ENCODE peak calls at places on chromosomes 7 and 10, in eight cellular contexts. Y is fibroblast of mammary gland, F is GM12865, E is heart left ventricle, I is uterus, L is transverse colon, A is HCT116, N is left lung. S is an unnamed sample.

GRCh38 chr10:12825255-12825654 is 176.3 kb downstream of the CCDC3 start:
- DNase-seq in Y (no peak), F (no peak), E (no peak), I (no peak), L (no peak), A (no peak), N (no peak), S (no peak)

GRCh38 chr7:85927226-85927625 is 716.5 kb upstream of the GRM3 start:
- DNase-seq in Y (no peak), F (no peak), E (no peak), I (no peak), L (no peak), A (no peak), N (no peak), S (no peak)

GRCh38 chr10:48523820-48524758 is 80.8 kb downstream of the ARHGAP22 start:
- DNase-seq in Y (no peak), F (no peak), E (no peak), I (no peak), L (no peak), A (no peak), N (no peak), S (peak; percentile 21)

GRCh38 chr10:128047991-128048826 is 78.0 kb downstream of the MKI67 start:
- DNase-seq in Y (peak; percentile 53), F (peak; percentile 59), E (peak; percentile 42), I (no peak), L (peak; percentile 38), A (no peak), N (no peak), S (peak; percentile 91)

GRCh38 chr10:76973515-76974289 is 663.9 kb downstream of the KCNMA1 start:
- DNase-seq in Y (peak; percentile 84), F (no peak), E (no peak), I (peak; percentile 51), L (no peak), A (no peak), N (no peak), S (no peak)

GRCh38 chr10:3741688-3742461 is 43.1 kb downstream of the KLF6 start:
- DNase-seq in Y (peak; percentile 65), F (peak; percentile 30), E (no peak), I (no peak), L (no peak), A (no peak), N (no peak), S (peak; percentile 13)

GRCh38 chr7:71521506-71521905 is 389.6 kb downstream of the GALNT17 start:
- DNase-seq in Y (peak; percentile 89), F (no peak), E (no peak), I (peak; percentile 39), L (no peak), A (no peak), N (no peak), S (no peak)

GRCh38 chr10:26391701-26392695 is 46.1 kb upstream of the APBB1IP start:
- DNase-seq in Y (no peak), F (peak; percentile 31), E (no peak), I (no peak), L (no peak), A (no peak), N (peak; percentile 88), S (no peak)

GRCh38 chr7:73893342-73894101 is 32.6 kb downstream of the TMEM270 start:
- DNase-seq in Y (peak; percentile 46), F (no peak), E (peak; percentile 88), I (peak; percentile 65), L (peak; percentile 27), A (no peak), N (no peak), S (no peak)

GRCh38 chr7:41148521-41148951 is 554.4 kb downstream of the INHBA start:
- DNase-seq in Y (peak; percentile 96), F (no peak), E (no peak), I (no peak), L (no peak), A (peak; percentile 8), N (no peak), S (peak; percentile 80)

GRCh38 chr7:41097501-41097900 is 605.4 kb downstream of the INHBA start:
- DNase-seq in Y (peak; percentile 90), F (no peak), E (no peak), I (no peak), L (no peak), A (no peak), N (no peak), S (no peak)

GRCh38 chr7:136911362-136911761 is 42.9 kb downstream of the CHRM2 start:
- DNase-seq in Y (no peak), F (no peak), E (no peak), I (no peak), L (no peak), A (no peak), N (no peak), S (no peak)

GRCh38 chr7:111752022-111752582 is 189.8 kb upstream of the IMMP2L start:
- DNase-seq in Y (peak; percentile 61), F (peak; percentile 69), E (peak; percentile 44), I (peak; percentile 25), L (peak; percentile 57), A (peak; percentile 21), N (peak; percentile 84), S (peak; percentile 78)

GRCh38 chr7:44398953-44399574 is 73.7 kb upstream of the CAMK2B start:
- DNase-seq in Y (peak; percentile 41), F (no peak), E (no peak), I (no peak), L (no peak), A (no peak), N (no peak), S (no peak)

GRCh38 chr10:86341361-86341811 is 25.2 kb downstream of the GRID1 start:
- DNase-seq in Y (no peak), F (no peak), E (peak; percentile 4), I (no peak), L (no peak), A (no peak), N (no peak), S (no peak)

GRCh38 chr7:55021053-55021452 is 2.2 kb downstream of the EGFR start:
- DNase-seq in Y (no peak), F (no peak), E (no peak), I (no peak), L (no peak), A (no peak), N (no peak), S (no peak)
- H3K4me3 ChIP-seq in Y (peak overlapping the region; percentile 70), F (no peak overlapping the region), E (no peak overlapping the region), I (peak overlapping the region; percentile 15), L (no peak overlapping the region), A (no peak overlapping the region), N (peak overlapping the region; percentile 58), S (no peak overlapping the region)

GRCh38 chr10:124565565-124566221 is 104.1 kb downstream of the LHPP start:
- DNase-seq in Y (peak; percentile 11), F (peak; percentile 18), E (peak; percentile 52), I (no peak), L (no peak), A (peak; percentile 7), N (peak; percentile 90), S (peak; percentile 20)
- TF ChIP-seq CTCF in Y (peak; percentile 33), F (peak; percentile 35), E (peak; percentile 48), I (no peak), L (no peak), A (peak; percentile 68), N (peak; percentile 20), S (peak; percentile 42)

DNA sequence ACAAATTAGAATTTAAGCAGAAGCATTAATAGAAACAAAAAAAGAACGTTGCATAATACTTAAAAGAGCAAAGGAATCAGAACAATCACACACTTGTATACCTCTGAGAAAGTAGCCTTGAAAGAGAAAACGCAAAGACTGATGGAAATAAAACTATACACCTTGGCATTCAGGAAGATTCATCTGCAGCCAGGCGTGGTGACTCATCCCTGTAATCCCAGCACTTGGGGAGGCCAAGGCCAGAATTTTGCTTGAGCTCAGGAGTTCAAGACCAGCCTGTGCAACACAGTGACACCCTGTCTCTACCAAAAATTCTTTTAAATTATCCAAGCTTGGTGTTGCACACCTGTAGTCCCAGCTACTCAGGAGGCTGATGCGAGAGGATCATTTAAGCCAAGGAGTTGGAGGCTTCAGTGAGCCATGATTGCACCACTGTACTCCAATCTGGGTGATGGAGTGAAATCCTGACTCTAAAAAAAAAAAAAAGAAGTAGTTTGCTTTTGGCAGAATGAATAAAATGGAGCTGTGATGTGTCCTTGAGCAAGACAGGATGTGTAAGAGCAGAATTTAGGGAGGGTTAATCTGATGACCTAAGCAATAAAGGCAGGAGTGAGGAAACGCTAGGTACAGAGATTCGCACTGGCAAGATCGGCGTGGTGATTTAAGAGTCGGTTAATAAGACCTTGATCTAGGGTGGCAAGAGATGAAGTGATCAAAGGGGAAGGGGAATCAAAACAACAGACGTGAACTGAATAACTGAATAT is 75.8 kb upstream of the NRP1 start:
- DNase-seq in Y (peak; percentile 38), F (no peak), E (no peak), I (no peak), L (no peak), A (no peak), N (no peak), S (no peak)
- H3K4me3 ChIP-seq in Y (no peak overlapping the region), F (no peak overlapping the region), E (no peak overlapping the region), I (no peak overlapping the region), L (no peak overlapping the region), A (no peak overlapping the region), N (no peak overlapping the region), S (no peak overlapping the region)

GRCh38 chr10:68231106-68231901 is 609 bp downstream of the ATOH7 start:
- DNase-seq in Y (peak; percentile 58), F (peak; percentile 79), E (peak; percentile 70), I (peak; percentile 62), L (peak; percentile 67), A (peak; percentile 45), N (peak; percentile 88), S (peak; percentile 60)
- TF ChIP-seq CTCF in Y (peak; percentile 7), F (peak; percentile 31), E (no peak), I (no peak), L (no peak), A (no peak), N (no peak), S (peak; percentile 19)

GRCh38 chr7:101860316-101861222 is 43.1 kb downstream of the CUX1 start:
- DNase-seq in Y (no peak), F (no peak), E (no peak), I (no peak), L (no peak), A (no peak), N (no peak), S (no peak)
- H3K4me3 ChIP-seq in Y (no peak overlapping the region), F (no peak overlapping the region), E (no peak overlapping the region), I (no peak overlapping the region), L (no peak overlapping the region), A (no peak overlapping the region), N (no peak overlapping the region), S (no peak overlapping the region)

DNA sequence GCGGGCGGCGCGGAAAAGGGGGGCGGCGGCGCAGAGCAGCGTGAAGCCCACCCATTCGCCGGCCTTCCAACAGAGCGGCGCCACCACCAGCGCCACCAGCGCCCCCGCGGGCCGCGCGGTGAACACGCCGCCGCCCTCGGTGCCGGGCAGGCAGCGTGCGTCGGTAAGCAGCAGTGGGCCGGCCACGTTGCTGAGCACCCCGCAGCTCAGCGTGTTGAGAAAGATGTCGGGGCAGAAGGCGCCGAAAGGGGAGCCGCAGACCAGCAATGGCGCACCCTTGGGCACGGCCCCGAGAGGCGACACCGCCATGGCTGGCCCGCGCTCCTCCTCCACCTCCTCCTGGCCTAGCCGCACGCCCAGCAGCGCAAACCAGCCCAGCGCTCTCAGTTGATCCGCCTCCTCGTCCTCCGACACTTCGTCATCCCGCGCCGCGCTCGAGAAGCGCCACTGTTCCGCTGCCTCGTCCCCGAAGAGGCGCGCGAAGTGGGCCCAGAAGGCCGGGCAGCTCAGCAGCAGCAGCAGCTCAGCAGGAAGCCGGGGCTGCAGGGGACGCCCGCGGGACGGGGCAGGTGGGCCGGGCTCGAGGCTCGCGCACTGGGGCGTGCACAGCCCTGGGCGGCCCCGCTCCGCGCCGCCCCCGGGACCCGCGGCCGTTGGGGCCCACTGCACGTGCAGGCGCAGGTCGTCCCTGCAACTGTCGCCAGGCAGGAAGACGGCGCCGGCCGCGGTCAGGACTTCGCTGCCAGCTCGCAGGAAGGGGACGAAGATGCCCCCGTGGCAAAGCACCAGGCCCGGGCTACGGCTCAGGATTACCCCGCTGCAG is 623 bp downstream of the TYSND1 start:
- DNase-seq in Y (peak; percentile 62), F (peak; percentile 82), E (peak; percentile 69), I (peak; percentile 50), L (peak; percentile 67), A (no peak), N (peak; percentile 94), S (peak; percentile 57)
- TF ChIP-seq CTCF in Y (no peak), F (peak; percentile 66), E (peak; percentile 23), I (peak; percentile 15), L (peak; percentile 82), A (peak; percentile 50), N (peak; percentile 58), S (no peak)